ENCODE peak calls at places on chromosomes 4 and X, in five cellular contexts. M is AG09309, Q is Peyer's patch, R is HCT116, V is uterus. I is an unnamed sample.

GRCh38 chrX:85111347-85111746 is 107.7 kb downstream of the APOOL start:
- DNase-seq in M (no peak), R (no peak), V (no peak), Q (no peak), I (peak; percentile 25)

GRCh38 chrX:40176256-40176978 is 78.7 kb upstream of the BCOR start:
- DNase-seq in Q (peak; percentile 74), M (no peak), R (no peak), V (peak; percentile 67), I (peak; percentile 54)

GRCh38 chrX:14497184-14497666 is 32.1 kb upstream of the GLRA2 start:
- DNase-seq in Q (peak; percentile 17), R (no peak), V (no peak), M (no peak), I (peak; percentile 15)

GRCh38 chr4:155759372-155760252 is 791 bp downstream of the GUCY1B1 start:
- DNase-seq in V (peak; percentile 76), M (no peak), R (no peak), Q (no peak), I (peak; percentile 51)

GRCh38 chr4:127631420-127631819 is 1.3 kb upstream of the INTU start:
- DNase-seq in V (no peak), Q (no peak), R (no peak), M (no peak), I (no peak)

GRCh38 chr4:2503809-2504208 is 32.6 kb upstream of the FAM193A start:
- DNase-seq in M (no peak), Q (no peak), R (no peak), V (no peak), I (no peak)

GRCh38 chr4:55008166-55009056 is 117.0 kb downstream of the KDR start:
- DNase-seq in V (no peak), Q (no peak), R (no peak), M (no peak), I (peak; percentile 30)

GRCh38 chrX:150887906-150888465 is 10.5 kb downstream of the CD99L2 start:
- DNase-seq in Q (no peak), R (no peak), V (no peak), M (no peak), I (no peak)

GRCh38 chr4:3031357-3032064 is 42.8 kb downstream of the HTT-AS start:
- DNase-seq in M (no peak), R (no peak), Q (no peak), V (no peak), I (no peak)

GRCh38 chr4:84985952-84986351 is 19.5 kb upstream of the WDFY3 start:
- DNase-seq in Q (no peak), V (no peak), M (no peak), R (peak; percentile 48), I (peak; percentile 24)

GRCh38 chr4:66829310-66829709 is 716.0 kb downstream of the CENPC start:
- DNase-seq in R (no peak), V (no peak), M (no peak), Q (no peak), I (no peak)

GRCh38 chr4:82639947-82640346 is 78.2 kb upstream of the TMEM150C start:
- DNase-seq in Q (no peak), R (no peak), M (no peak), V (no peak), I (peak; percentile 14)

GRCh38 chrX:72307646-72308051 is 1.9 kb upstream of the CITED1 start:
- DNase-seq in R (no peak), Q (no peak), V (no peak), M (no peak), I (no peak)

GRCh38 chr4:86159216-86159615 is 200.6 kb downstream of the MAPK10 start:
- DNase-seq in M (no peak), R (no peak), Q (no peak), V (no peak), I (no peak)

GRCh38 chr4:85398276-85398675 is 76.7 kb upstream of the ARHGAP24 start:
- DNase-seq in V (peak; percentile 31), Q (no peak), M (no peak), R (no peak), I (peak; percentile 64)

GRCh38 chrX:73913580-73913979 is 350.6 kb downstream of the CHIC1 start:
- DNase-seq in V (no peak), R (no peak), M (no peak), Q (no peak), I (peak; percentile 73)

GRCh38 chr4:37533286-37534033 is 152.7 kb downstream of the RELL1 start:
- DNase-seq in M (no peak), Q (no peak), V (no peak), R (no peak), I (no peak)

GRCh38 chrX:148372925-148373324 is 127.5 kb upstream of the AFF2 start:
- DNase-seq in R (no peak), M (no peak), V (no peak), Q (no peak), I (no peak)

GRCh38 chr4:181661090-181661489 is 582.1 kb upstream of the TENM3 start:
- DNase-seq in R (no peak), V (no peak), Q (no peak), M (peak; percentile 56), I (peak; percentile 78)

GRCh38 chrX:25156323-25156722 is 140.6 kb upstream of the ARX start:
- DNase-seq in V (no peak), R (no peak), Q (no peak), M (no peak), I (no peak)

GRCh38 chr4:36824682-36825081 is 419.9 kb upstream of the NWD2 start:
- DNase-seq in V (no peak), R (peak; percentile 24), M (no peak), Q (no peak), I (no peak)

GRCh38 chr4:4428966-4429875 is 42.3 kb downstream of the NSG1 start:
- DNase-seq in V (no peak), M (no peak), R (no peak), Q (no peak), I (no peak)

GRCh38 chrX:84046403-84046984 is 141.5 kb downstream of the RPS6KA6 start:
- DNase-seq in R (no peak), V (no peak), Q (no peak), M (no peak), I (peak; percentile 41)

GRCh38 chr4:153036931-153037330 is 100.8 kb downstream of the FHDC1 start:
- DNase-seq in M (no peak), Q (no peak), V (no peak), R (no peak), I (no peak)

GRCh38 chr4:8221476-8221875 is 22.4 kb downstream of the SH3TC1 start:
- DNase-seq in M (peak; percentile 29), R (no peak), V (no peak), Q (no peak), I (peak; percentile 77)

GRCh38 chr4:56210397-56210796 is 176.9 kb downstream of the AASDH start:
- DNase-seq in R (no peak), V (no peak), M (no peak), Q (no peak), I (no peak)

GRCh38 chr4:6953751-6954380 is 44.2 kb downstream of the TBC1D14 start:
- DNase-seq in M (peak; percentile 10), Q (no peak), R (peak; percentile 54), V (peak; percentile 86), I (peak; percentile 83)

GRCh38 chr4:142901166-142901662 is 55.1 kb upstream of the INPP4B start:
- DNase-seq in Q (no peak), R (no peak), M (no peak), V (no peak), I (peak; percentile 33)

GRCh38 chr4:3212391-3213100 is 36.4 kb upstream of the MSANTD1 start:
- DNase-seq in Q (no peak), M (no peak), R (no peak), V (no peak), I (no peak)

GRCh38 chrX:123201720-123202119 is 17.6 kb downstream of the GRIA3 start:
- DNase-seq in M (no peak), Q (no peak), R (no peak), V (no peak), I (peak; percentile 31)

GRCh38 chr4:87270825-87271224 is 50.4 kb upstream of the KLHL8 start:
- DNase-seq in R (no peak), M (no peak), V (no peak), Q (no peak), I (no peak)

GRCh38 chrX:24020280-24020876 is 6.6 kb downstream of the KLHL15 start:
- DNase-seq in R (no peak), V (no peak), M (no peak), Q (no peak), I (peak; percentile 11)

GRCh38 chrX:17559728-17560379 is 177.4 kb upstream of the SCML1 start:
- DNase-seq in V (no peak), R (peak; percentile 42), Q (no peak), M (peak; percentile 68), I (peak; percentile 73)

GRCh38 chr4:77564231-77564630 is 41.4 kb upstream of the CXCL13 start:
- DNase-seq in M (no peak), R (no peak), V (no peak), Q (peak; percentile 21), I (peak; percentile 81)

GRCh38 chr4:5568931-5569330 is 139.4 kb downstream of the EVC2 start:
- DNase-seq in Q (no peak), M (no peak), V (no peak), R (no peak), I (no peak)

GRCh38 chrX:86002076-86002896 is 45.1 kb downstream of the CHM start:
- DNase-seq in V (no peak), Q (peak; percentile 35), R (peak; percentile 7), M (no peak), I (peak; percentile 7)

GRCh38 chrX:87337267-87337666 is 180.3 kb upstream of the KLHL4 start:
- DNase-seq in R (no peak), M (no peak), V (no peak), Q (no peak), I (no peak)
- H3K4me3 ChIP-seq in R (no peak overlapping the region), M (no peak overlapping the region), V (no peak overlapping the region), Q (no peak overlapping the region), I (no peak overlapping the region)

GRCh38 chrX:113260474-113260873 is 419.8 kb upstream of the AMOT start:
- DNase-seq in Q (no peak), V (no peak), M (no peak), R (peak; percentile 0), I (peak; percentile 0)
- TF ChIP-seq CTCF in Q (no peak), V (no peak), M (peak; percentile 2), R (peak; percentile 35), I (peak; percentile 26)

GRCh38 chr4:140740906-140741670 is 15.1 kb downstream of the TBC1D9 start:
- DNase-seq in V (no peak), Q (no peak), R (no peak), M (no peak), I (no peak)

GRCh38 chr4:140740422-140740821 is 15.8 kb downstream of the TBC1D9 start:
- DNase-seq in Q (no peak), M (no peak), R (no peak), V (no peak), I (no peak)

GRCh38 chr4:140744421-140744820 is 11.8 kb downstream of the TBC1D9 start:
- DNase-seq in V (no peak), R (no peak), Q (no peak), M (no peak), I (no peak)

GRCh38 chr4:140742838-140743193 is 13.4 kb downstream of the TBC1D9 start:
- DNase-seq in Q (no peak), M (no peak), R (no peak), V (no peak), I (no peak)

GRCh38 chr4:140743194-140743931 is 12.8 kb downstream of the TBC1D9 start:
- DNase-seq in M (no peak), V (no peak), R (no peak), Q (peak; percentile 72), I (peak; percentile 71)
- H3K4me3 ChIP-seq in M (no peak overlapping the region), V (no peak overlapping the region), R (no peak overlapping the region), Q (no peak overlapping the region), I (no peak overlapping the region)

GRCh38 chr4:80254114-80254513 is 12.3 kb upstream of the FGF5 start:
- DNase-seq in M (no peak), V (no peak), R (no peak), Q (no peak), I (no peak)
- TF ChIP-seq CTCF in M (no peak), V (no peak), R (no peak), Q (no peak), I (no peak)